ENCODE peak calls at places on chromosomes 3 and 15, in seven cellular contexts. P, B, N, W, C, Z and F are unnamed samples. For H3K4me1, the result is how much of the 10 kb centered on the place peaks cover.

GRCh38 chr3:61699622-61700021 is 138.3 kb downstream of the PTPRG start:
- DNase-seq in Z (peak), W (no peak), C (no peak), B (no peak), P (peak), N (no peak), F (no peak)

GRCh38 chr3:183446838-183447205 is 18.4 kb upstream of the MCF2L2 start:
- DNase-seq in B (no peak), C (no peak), W (no peak), Z (no peak), P (no peak), N (no peak), F (no peak)

GRCh38 chr15:55715355-55716076 is 27.4 kb downstream of the PRTG start:
- DNase-seq in B (no peak), C (no peak), W (no peak), P (peak), N (no peak), Z (peak), F (no peak)

GRCh38 chr15:28103402-28103801 is 4.3 kb upstream of the OCA2 start:
- DNase-seq in N (no peak), P (no peak), B (no peak), W (no peak), C (no peak), Z (no peak), F (no peak)

GRCh38 chr3:27500986-27501385 is 16.8 kb upstream of the SLC4A7 start:
- DNase-seq in C (no peak), Z (no peak), W (no peak), B (no peak), P (no peak), N (no peak), F (no peak)

GRCh38 chr3:183653209-183654064 is 18.0 kb downstream of the KLHL24 start:
- DNase-seq in B (peak), P (peak), W (no peak), Z (peak), C (peak), N (no peak), F (no peak)

GRCh38 chr3:141432904-141433303 is 53.9 kb upstream of the RASA2 start:
- DNase-seq in W (no peak), P (no peak), Z (no peak), C (no peak), N (no peak), B (no peak), F (no peak)

GRCh38 chr3:160569874-160570273 is 4.5 kb upstream of the KPNA4 start:
- DNase-seq in C (no peak), P (no peak), W (no peak), N (no peak), B (no peak), Z (no peak), F (no peak)

GRCh38 chr3:191342391-191342790 is 12.1 kb upstream of the UTS2B start:
- DNase-seq in P (no peak), Z (no peak), W (no peak), C (peak), B (no peak), N (no peak), F (no peak)

GRCh38 chr15:75697523-75698398 is 14.9 kb downstream of the CSPG4 start:
- DNase-seq in P (no peak), Z (no peak), B (no peak), C (no peak), W (no peak), N (no peak), F (no peak)

GRCh38 chr15:101357333-101357732 is 62.3 kb upstream of the SNRPA1 start:
- DNase-seq in W (peak), P (no peak), C (peak), B (no peak), Z (no peak), N (no peak), F (no peak)

GRCh38 chr3:70970952-70971351 is 612.6 kb downstream of the FOXP1 start:
- DNase-seq in B (no peak), P (peak), N (no peak), C (no peak), Z (peak), W (no peak), F (no peak)

GRCh38 chr15:49649987-49650386 is 29.1 kb downstream of the DTWD1 start:
- DNase-seq in W (no peak), P (no peak), B (no peak), N (no peak), Z (no peak), C (no peak), F (peak)

GRCh38 chr15:58724471-58724870 is 25.0 kb downstream of the ADAM10 start:
- DNase-seq in N (no peak), B (peak), P (no peak), W (peak), Z (no peak), C (no peak), F (peak)

GRCh38 chr3:197736010-197736490 is 654 bp downstream of the RUBCN start:
- DNase-seq in Z (peak), N (peak), W (peak), B (peak), C (no peak), P (peak), F (peak)

GRCh38 chr15:83446904-83447708 is at the start of gene SH3GL3:
- DNase-seq in W (peak), B (no peak), N (peak), C (peak), Z (peak), P (peak), F (peak)

GRCh38 chr3:59980576-59980975 is 930.8 kb upstream of the CFAP20DC start:
- DNase-seq in N (no peak), C (no peak), P (no peak), B (no peak), W (no peak), Z (no peak), F (no peak)

GRCh38 chr3:172279974-172280373 is 168.3 kb downstream of the GHSR start:
- DNase-seq in P (no peak), B (no peak), Z (no peak), W (no peak), N (no peak), C (no peak), F (no peak)

GRCh38 chr15:66842710-66843441 is 140.8 kb downstream of the SMAD6 start:
- DNase-seq in Z (peak), P (peak), W (peak), C (peak), N (no peak), B (no peak), F (peak)

GRCh38 chr3:187850256-187851010 is 105.2 kb upstream of the BCL6 start:
- DNase-seq in P (no peak), B (no peak), W (no peak), C (no peak), N (no peak), Z (no peak), F (no peak)

GRCh38 chr3:45226206-45226915 is at the start of gene TMEM158:
- DNase-seq in W (peak), N (peak), C (peak), P (peak), Z (peak), B (no peak), F (peak)

GRCh38 chr3:4986175-4986610 is 7.0 kb downstream of the BHLHE40 start:
- DNase-seq in W (peak), Z (peak), N (no peak), P (no peak), C (peak), B (no peak), F (no peak)

GRCh38 chr15:50330921-50331320 is 24.1 kb downstream of the GABPB1 start:
- DNase-seq in P (peak), B (no peak), Z (no peak), N (no peak), W (no peak), C (no peak), F (peak)

GRCh38 chr15:97745481-97746071 is 214.9 kb upstream of the ARRDC4 start:
- DNase-seq in C (peak), W (peak), N (peak), B (peak), Z (peak), P (peak), F (peak)

GRCh38 chr3:112437146-112438022 is 61.9 kb downstream of the BTLA start:
- DNase-seq in W (no peak), Z (peak), C (peak), P (peak), B (peak), N (peak), F (peak)

GRCh38 chr3:4290272-4290893 is 12.8 kb upstream of the SETMAR start:
- DNase-seq in B (peak), C (peak), W (peak), P (peak), Z (peak), N (peak), F (peak)

GRCh38 chr3:38837358-38837757 is 21.3 kb upstream of the SCN10A start:
- DNase-seq in P (peak), W (no peak), N (no peak), C (no peak), Z (no peak), B (no peak), F (no peak)

GRCh38 chr3:28328188-28329151 is 20.1 kb upstream of the ZCWPW2 start:
- DNase-seq in N (peak), C (peak), B (peak), W (peak), Z (peak), P (peak), F (peak)

GRCh38 chr15:40440300-40441011 is at the start of gene BAHD1:
- DNase-seq in W (peak), Z (peak), B (peak), C (peak), N (peak), P (peak), F (peak)

GRCh38 chr3:49966233-49966942 is 26.4 kb downstream of the RBM6 start:
- DNase-seq in Z (no peak), N (no peak), P (no peak), C (peak), W (no peak), B (no peak), F (no peak)

GRCh38 chr3:120429921-120430361 is 20.9 kb downstream of the FSTL1 start:
- DNase-seq in B (no peak), P (no peak), Z (no peak), N (no peak), W (no peak), C (no peak), F (peak)

GRCh38 chr3:120433662-120434331 is 17.0 kb downstream of the FSTL1 start:
- DNase-seq in C (no peak), Z (no peak), W (no peak), B (no peak), P (no peak), N (no peak), F (no peak)

GRCh38 chr3:120435621-120436020 is 15.2 kb downstream of the FSTL1 start:
- DNase-seq in Z (no peak), W (peak), B (no peak), C (peak), P (no peak), N (no peak), F (peak)

GRCh38 chr3:120428904-120429303 is 21.9 kb downstream of the FSTL1 start:
- DNase-seq in P (no peak), B (no peak), N (no peak), C (no peak), W (no peak), Z (no peak), F (peak)

GRCh38 chr3:120432105-120432860 is 18.5 kb downstream of the FSTL1 start:
- DNase-seq in B (no peak), N (no peak), C (no peak), P (peak), Z (peak), W (peak), F (peak)
- H3K4me1 ChIP-seq in B (under half), N (under half), C (under half), P (under half), Z (under half), W (under half), F (half or more)

GRCh38 chr15:77609558-77609957 is 23.2 kb downstream of the LINGO1 start:
- DNase-seq in W (no peak), B (no peak), Z (no peak), C (no peak), P (no peak), N (no peak), F (no peak)
- TF ChIP-seq EZH2phosphoT487 in W (no peak), B (no peak), Z (no peak), C (no peak), P (no peak), N (no peak), F (no peak)

DNA sequence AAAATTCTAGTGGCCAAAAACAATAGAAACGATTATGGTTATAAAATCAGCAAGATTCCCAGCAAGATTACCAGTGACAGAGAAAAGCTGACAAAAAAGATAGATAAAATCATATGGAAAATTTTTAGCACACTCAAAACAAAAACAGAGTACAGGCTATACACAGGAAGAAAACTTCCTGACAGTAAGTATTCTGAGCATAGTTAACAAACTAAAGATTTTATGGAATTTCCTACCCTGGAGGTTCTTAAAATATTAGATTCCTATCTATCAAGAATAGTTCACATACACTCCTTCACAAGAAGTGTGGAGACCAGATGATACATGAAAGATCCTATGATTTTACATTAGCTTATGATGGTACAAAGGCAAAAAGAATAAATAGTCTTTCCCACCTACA is 50.8 kb downstream of the ZNF148 start:
- DNase-seq in N (no peak), P (no peak), Z (no peak), C (no peak), B (no peak), W (no peak), F (no peak)
- H3K4me1 ChIP-seq in N (under half), P (under half), Z (under half), C (under half), B (under half), W (under half), F (under half)

GRCh38 chr3:23235264-23235663 is 32.1 kb downstream of the UBE2E2 start:
- DNase-seq in N (no peak), W (no peak), C (no peak), P (no peak), B (no peak), Z (no peak), F (no peak)

GRCh38 chr3:23236890-23237289 is 33.8 kb downstream of the UBE2E2 start:
- DNase-seq in N (no peak), B (no peak), Z (no peak), P (no peak), C (no peak), W (no peak), F (no peak)

GRCh38 chr3:23232879-23233278 is 29.8 kb downstream of the UBE2E2 start:
- DNase-seq in P (peak), C (no peak), N (no peak), Z (no peak), B (no peak), W (no peak), F (no peak)

DNA sequence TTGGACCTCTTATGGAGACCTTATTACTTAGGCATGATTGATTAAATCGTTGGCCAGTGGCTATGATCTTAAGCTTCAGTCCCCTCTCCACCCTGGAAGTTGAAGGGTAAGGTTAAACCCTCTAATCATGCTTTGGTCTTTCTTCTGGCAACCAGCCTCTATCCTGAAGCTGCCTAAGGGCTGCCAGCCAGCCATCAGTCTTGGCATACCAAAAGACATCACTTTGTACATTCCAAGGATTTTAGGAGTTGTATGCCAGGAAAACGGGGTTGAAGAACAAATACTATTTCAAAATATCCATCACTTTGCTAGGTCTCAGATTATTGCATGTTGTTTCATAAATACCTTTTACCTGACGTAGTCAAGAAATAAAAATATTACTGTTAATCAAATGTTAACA is 28.9 kb downstream of the UBE2E2 start:
- DNase-seq in P (no peak), Z (no peak), C (no peak), N (no peak), B (no peak), W (no peak), F (peak)
- TF ChIP-seq EZH2phosphoT487 in P (no peak), Z (no peak), C (no peak), N (no peak), B (no peak), W (no peak), F (no peak)

DNA sequence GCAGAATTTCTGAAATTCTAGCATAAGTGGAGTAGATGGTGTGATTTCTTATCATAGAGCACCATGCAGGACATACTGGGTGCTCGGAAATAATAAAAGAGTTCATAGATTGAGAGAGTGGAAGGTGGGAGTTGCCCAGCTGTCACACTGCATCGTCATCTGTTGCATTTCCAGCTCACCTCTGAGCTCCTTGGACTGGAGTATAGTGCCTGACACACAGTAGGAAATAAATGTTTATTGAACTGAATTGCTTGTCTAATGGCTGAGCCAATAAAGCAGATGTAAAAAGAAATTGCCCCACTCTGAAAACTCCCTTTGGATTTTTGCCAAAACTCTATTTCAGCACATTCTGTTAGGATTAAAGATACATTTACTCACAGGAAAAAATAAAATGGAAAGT is 108.9 kb upstream of the UBE2E1 start:
- DNase-seq in B (no peak), P (no peak), W (peak), N (no peak), C (no peak), Z (no peak), F (no peak)
- H3K4me1 ChIP-seq in B (under half), P (under half), W (under half), N (under half), C (under half), Z (under half), F (under half)

DNA sequence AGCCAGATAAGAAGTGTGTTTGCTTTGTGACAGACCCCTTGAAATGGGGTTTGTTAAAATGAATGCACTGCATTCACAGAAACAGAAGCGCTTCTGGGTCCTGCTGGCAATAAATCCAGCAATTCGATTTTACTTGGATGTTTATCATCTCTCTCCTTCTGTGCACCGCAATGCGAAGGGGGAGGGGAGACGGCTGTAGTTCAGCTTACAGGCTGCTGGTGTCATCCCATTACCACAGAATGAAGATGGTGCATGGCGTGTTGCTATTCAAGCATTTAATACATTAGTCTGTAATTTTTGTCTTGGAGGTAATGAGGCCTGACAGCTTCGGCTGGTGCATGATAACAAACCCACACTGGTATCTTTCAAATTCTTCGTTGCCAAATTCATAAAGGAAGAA is 418.1 kb downstream of the OTOL1 start:
- DNase-seq in W (peak), N (peak), C (peak), P (peak), Z (peak), B (no peak), F (peak)
- TF ChIP-seq EZH2phosphoT487 in W (no peak), N (no peak), C (no peak), P (no peak), Z (no peak), B (no peak), F (no peak)

DNA sequence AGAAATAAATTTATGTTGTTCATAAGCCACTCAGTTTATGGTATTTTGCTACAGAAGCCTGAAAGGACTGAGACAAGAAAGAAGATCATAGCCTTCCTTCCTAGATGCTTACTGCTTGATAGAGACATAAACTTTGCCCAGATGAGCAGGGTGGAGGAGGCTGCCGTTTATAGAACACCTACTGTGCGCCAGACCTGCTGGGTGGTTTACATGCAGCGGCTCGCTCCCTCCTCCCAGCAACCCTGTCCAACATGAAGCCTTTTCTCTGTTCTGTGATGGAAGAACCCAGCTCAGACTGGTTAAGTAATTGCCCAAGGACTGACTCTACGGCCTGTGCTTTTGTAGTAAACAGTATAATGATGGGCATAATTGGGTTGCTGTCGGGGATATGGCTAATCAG is 37.0 kb downstream of the CORO2B start:
- DNase-seq in W (no peak), B (no peak), N (no peak), C (no peak), P (no peak), Z (no peak), F (no peak)
- H3K4me1 ChIP-seq in W (under half), B (under half), N (under half), C (under half), P (under half), Z (under half), F (under half)

GRCh38 chr3:48507256-48508061 is 3.5 kb upstream of the SHISA5 start:
- DNase-seq in B (peak), C (peak), N (peak), W (peak), P (peak), Z (peak), F (peak)
- TF ChIP-seq EZH2phosphoT487 in B (no peak), C (no peak), N (no peak), W (no peak), P (no peak), Z (no peak), F (no peak)